ENCODE peak calls at places on chromosomes 4 and X, in six cellular contexts. L, I, K, Y, C and E are unnamed samples.
A peak's percentile ranks its signal among the peaks of the same experiment; 100 is the strongest.

GRCh38 chr4:89708903-89709361 is 128.0 kb downstream of the SNCA start:
- DNase-seq in L (no peak), Y (no peak), C (peak; percentile 96), I (peak; percentile 10), K (peak; percentile 99), E (peak; percentile 10)

GRCh38 chr4:140937866-140938265 is 181.7 kb upstream of the TBC1D9 start:
- DNase-seq in Y (no peak), L (no peak), K (no peak), I (no peak), C (peak; percentile 91), E (no peak)

GRCh38 chrX:65578346-65578745 is 43.8 kb upstream of the LAS1L start:
- DNase-seq in K (no peak), L (no peak), Y (no peak), C (no peak), I (no peak), E (no peak)

GRCh38 chr4:173529505-173530325 is at the start of gene HAND2:
- DNase-seq in L (no peak), K (no peak), Y (no peak), C (peak; percentile 72), I (peak; percentile 86), E (no peak)

GRCh38 chr4:77126844-77127614 is 30.0 kb upstream of the CCNG2 start:
- DNase-seq in K (no peak), I (no peak), C (no peak), L (no peak), Y (no peak), E (no peak)

GRCh38 chrX:75155830-75156525 is at the start of gene ABCB7:
- DNase-seq in K (peak; percentile 63), Y (peak; percentile 37), I (peak; percentile 79), C (peak; percentile 74), L (peak; percentile 62), E (peak; percentile 62)

GRCh38 chr4:106201373-106201772 is 114.6 kb downstream of the TBCK start:
- DNase-seq in I (peak; percentile 29), C (peak; percentile 38), Y (no peak), L (no peak), K (peak; percentile 31), E (no peak)

GRCh38 chrX:17590892-17591740 is 146.2 kb upstream of the SCML1 start:
- DNase-seq in K (peak; percentile 77), Y (peak; percentile 21), C (peak; percentile 57), L (peak; percentile 31), I (peak; percentile 68), E (peak; percentile 66)

GRCh38 chrX:24024819-24025740 is 1.9 kb downstream of the KLHL15 start:
- DNase-seq in Y (peak; percentile 72), K (peak; percentile 86), L (peak; percentile 80), I (peak; percentile 98), C (peak; percentile 87), E (peak; percentile 88)

GRCh38 chrX:41033299-41033698 is 51.9 kb upstream of the USP9X start:
- DNase-seq in K (peak; percentile 8), Y (no peak), L (no peak), C (peak; percentile 15), I (no peak), E (no peak)

GRCh38 chrX:131577999-131578734 is 34.3 kb downstream of the OR13H1 start:
- DNase-seq in Y (no peak), L (no peak), I (no peak), C (no peak), K (no peak), E (no peak)

GRCh38 chr4:3340703-3341088 is 47.9 kb downstream of the RGS12 start:
- DNase-seq in I (no peak), Y (no peak), L (no peak), C (peak; percentile 5), K (no peak), E (peak; percentile 98)

GRCh38 chr4:14596437-14596836 is 405.8 kb upstream of the CPEB2 start:
- DNase-seq in Y (no peak), L (no peak), K (no peak), C (no peak), I (no peak), E (no peak)

GRCh38 chr4:186104114-186104894 is at the start of gene FAM149A:
- DNase-seq in K (no peak), C (no peak), Y (peak; percentile 22), L (peak; percentile 49), I (peak; percentile 73), E (peak; percentile 83)

GRCh38 chr4:1375761-1376322 is 28.8 kb downstream of the UVSSA start:
- DNase-seq in C (no peak), L (no peak), I (no peak), K (no peak), Y (no peak), E (no peak)

GRCh38 chr4:182227611-182228010 is 15.6 kb upstream of the TENM3 start:
- DNase-seq in L (no peak), K (no peak), C (no peak), Y (no peak), I (no peak), E (no peak)

GRCh38 chr4:31365006-31365690 is 645.0 kb downstream of the PCDH7 start:
- DNase-seq in Y (no peak), C (no peak), K (peak; percentile 70), I (no peak), L (no peak), E (peak; percentile 24)

GRCh38 chrX:19865567-19866363 is 21.6 kb downstream of the SH3KBP1 start:
- DNase-seq in I (no peak), K (no peak), Y (no peak), C (no peak), L (peak; percentile 17), E (no peak)

GRCh38 chr4:125085-125820 is 952 bp downstream of the ZNF718 start:
- DNase-seq in C (peak; percentile 30), L (peak; percentile 16), K (no peak), I (peak; percentile 79), Y (peak; percentile 18), E (peak; percentile 71)

GRCh38 chr4:17315459-17315858 is 196.4 kb downstream of the QDPR start:
- DNase-seq in Y (no peak), C (no peak), I (no peak), K (no peak), L (no peak), E (no peak)

GRCh38 chr4:89781321-89781720 is 55.6 kb downstream of the SNCA start:
- DNase-seq in L (no peak), C (peak; percentile 28), I (no peak), Y (no peak), K (no peak), E (no peak)

GRCh38 chrX:40573763-40574162 is 7.0 kb upstream of the ATP6AP2 start:
- DNase-seq in I (no peak), K (peak; percentile 25), Y (no peak), C (peak; percentile 60), L (peak; percentile 29), E (no peak)

GRCh38 chrX:47578692-47579091 is 3.5 kb upstream of the TIMP1 start:
- DNase-seq in C (no peak), I (peak; percentile 3), K (no peak), L (no peak), Y (no peak), E (no peak)

GRCh38 chr4:74449571-74450297 is 4.8 kb downstream of the AREG start:
- DNase-seq in I (no peak), L (no peak), Y (no peak), K (no peak), C (no peak), E (peak; percentile 6)

GRCh38 chrX:105451426-105451825 is 230.9 kb upstream of the TEX13A start:
- DNase-seq in L (no peak), K (no peak), I (no peak), C (no peak), Y (no peak), E (no peak)

GRCh38 chr4:107721436-107722090 is 1.5 kb upstream of the PAPSS1 start:
- DNase-seq in L (peak; percentile 30), C (no peak), I (peak; percentile 22), K (no peak), Y (peak; percentile 23), E (peak; percentile 40)

GRCh38 chr4:110008540-110008939 is 95.9 kb downstream of the EGF start:
- DNase-seq in K (no peak), I (no peak), Y (no peak), L (no peak), C (no peak), E (peak; percentile 10)